ENCODE peak calls at places on chromosome 21, in four cellular contexts. T, C, G and S are unnamed samples.
A peak's percentile ranks its signal among the peaks of the same experiment; 100 is the strongest.

GRCh38 chr21:45545691-45546531 is 3.7 kb upstream of the SLC19A1 start:
- DNase-seq in T (no peak), C (no peak), G (no peak), S (no peak)

GRCh38 chr21:16402752-16403151 is 673.0 kb downstream of the USP25 start:
- DNase-seq in T (no peak), C (no peak), G (no peak), S (no peak)

GRCh38 chr21:46350571-46350970 is 26.6 kb downstream of the PCNT start:
- DNase-seq in T (no peak), C (no peak), G (no peak), S (no peak)

GRCh38 chr21:17613242-17613676 is 558 bp upstream of the BTG3 start:
- DNase-seq in T (peak; percentile 88), C (peak; percentile 53), G (peak; percentile 56), S (no peak)

GRCh38 chr21:38743772-38744529 is 61.8 kb upstream of the ETS2 start:
- DNase-seq in T (no peak), C (no peak), G (peak; percentile 56), S (no peak)

GRCh38 chr21:34986561-34987533 is 62.3 kb downstream of the RUNX1 start:
- DNase-seq in T (peak; percentile 71), C (no peak), G (no peak), S (peak; percentile 68)

GRCh38 chr21:18951291-18952038 is 547.9 kb upstream of the TMPRSS15 start:
- DNase-seq in T (no peak), C (peak; percentile 27), G (no peak), S (peak; percentile 15)

GRCh38 chr21:27975514-27975913 is 1008.6 kb upstream of the ADAMTS5 start:
- DNase-seq in T (no peak), C (no peak), G (no peak), S (no peak)

GRCh38 chr21:45466330-45467220 is 61.6 kb downstream of the COL18A1 start:
- DNase-seq in T (peak; percentile 32), C (no peak), G (no peak), S (no peak)

GRCh38 chr21:32206631-32207030 is 72.2 kb downstream of the MIS18A start:
- DNase-seq in T (no peak), C (no peak), G (no peak), S (no peak)

GRCh38 chr21:21612446-21612845 is 614.2 kb downstream of the NCAM2 start:
- DNase-seq in T (no peak), C (no peak), G (no peak), S (peak; percentile 7)

GRCh38 chr21:45699251-45699942 is 55.9 kb downstream of the PCBP3 start:
- DNase-seq in T (no peak), C (no peak), G (no peak), S (no peak)

GRCh38 chr21:16305686-16306085 is 575.9 kb downstream of the USP25 start:
- DNase-seq in T (no peak), C (peak; percentile 15), G (peak; percentile 49), S (no peak)

GRCh38 chr21:32975811-32976507 is 49.8 kb upstream of the OLIG2 start:
- DNase-seq in T (no peak), C (no peak), G (no peak), S (no peak)

GRCh38 chr21:16551101-16551695 is 821.4 kb downstream of the USP25 start:
- DNase-seq in T (no peak), C (no peak), G (no peak), S (no peak)

GRCh38 chr21:38861989-38862683 is 56.4 kb downstream of the ETS2 start:
- DNase-seq in T (no peak), C (no peak), G (no peak), S (no peak)

GRCh38 chr21:45534591-45535331 is 7.5 kb downstream of the SLC19A1 start:
- DNase-seq in T (peak; percentile 63), C (peak; percentile 84), G (peak; percentile 14), S (no peak)

GRCh38 chr21:32410291-32410690 is 2.2 kb upstream of the EVA1C start:
- DNase-seq in T (no peak), C (no peak), G (no peak), S (no peak)

GRCh38 chr21:36065497-36066036 is 4.3 kb upstream of the CBR1 start:
- DNase-seq in T (no peak), C (no peak), G (no peak), S (peak; percentile 52)

GRCh38 chr21:34912022-34912933 is 136.8 kb downstream of the RUNX1 start:
- DNase-seq in T (no peak), C (no peak), G (no peak), S (no peak)

GRCh38 chr21:46253610-46254124 is 25.1 kb upstream of the LSS start:
- DNase-seq in T (no peak), C (no peak), G (no peak), S (no peak)

GRCh38 chr21:14645702-14646101 is 99.6 kb upstream of the SAMSN1 start:
- DNase-seq in T (no peak), C (no peak), G (no peak), S (no peak)

GRCh38 chr21:19322360-19322759 is 918.8 kb upstream of the TMPRSS15 start:
- DNase-seq in T (no peak), C (no peak), G (no peak), S (no peak)

DNA sequence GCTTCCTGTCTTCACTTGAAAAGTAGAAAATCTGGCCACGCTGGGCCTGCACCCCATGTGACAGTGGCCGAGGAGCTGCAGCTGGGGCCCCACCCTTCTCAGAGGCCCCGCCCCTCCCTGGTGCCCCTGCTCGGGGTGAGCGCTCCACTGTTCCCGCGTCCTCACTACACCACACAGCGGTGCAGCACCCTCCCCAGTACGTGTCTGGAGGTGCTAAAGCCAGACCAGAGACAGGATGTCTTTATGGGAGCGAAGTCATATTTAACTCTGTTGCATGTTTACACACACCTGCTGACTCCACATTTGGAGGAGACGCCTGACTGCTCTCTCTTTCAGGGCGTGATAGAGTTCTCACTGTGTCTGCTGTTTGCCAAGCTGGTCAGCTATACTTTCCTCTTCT is 48.1 kb downstream of the SLC37A1 start:
- DNase-seq in T (peak; percentile 29), C (no peak), G (no peak), S (no peak)
- TF ChIP-seq POLR2A in T (no peak), C (no peak), G (no peak), S (no peak)

GRCh38 chr21:25607151-25607811 is at the start of gene MRPL39:
- DNase-seq in T (peak; percentile 92), C (peak; percentile 91), G (peak; percentile 79), S (peak; percentile 90)
- TF ChIP-seq POLR2A in T (no peak), C (no peak), G (no peak), S (peak; percentile 94)

GRCh38 chr21:44455524-44456206 is 355 bp downstream of the LRRC3 start:
- DNase-seq in T (peak; percentile 83), C (peak; percentile 60), G (no peak), S (no peak)
- TF ChIP-seq POLR2A in T (no peak), C (no peak), G (no peak), S (no peak)

GRCh38 chr21:37224861-37225260 is 42.3 kb downstream of the VPS26C start:
- DNase-seq in T (no peak), C (no peak), G (no peak), S (no peak)

GRCh38 chr21:37223804-37224345 is 43.3 kb downstream of the VPS26C start:
- DNase-seq in T (no peak), C (no peak), G (no peak), S (no peak)

GRCh38 chr21:37219766-37220432 is 47.2 kb downstream of the VPS26C start:
- DNase-seq in T (no peak), C (no peak), G (no peak), S (no peak)

GRCh38 chr21:37220433-37220980 is 46.6 kb downstream of the VPS26C start:
- DNase-seq in T (peak; percentile 70), C (peak; percentile 25), G (no peak), S (peak; percentile 50)

GRCh38 chr21:37220981-37221664 is 46.0 kb downstream of the VPS26C start:
- DNase-seq in T (peak; percentile 97), C (peak; percentile 92), G (peak; percentile 95), S (peak; percentile 97)
- TF ChIP-seq POLR2A in T (no peak), C (peak; percentile 56), G (peak; percentile 56), S (peak; percentile 96)